ENCODE peak calls at places on chromosomes 4 and X, in six cellular contexts. G, N, O, I, Z and K are unnamed samples.

GRCh38 chr4:102678107-102678506 is 82.7 kb downstream of the MANBA start:
- DNase-seq in G (no peak), N (peak; percentile 54), O (no peak), I (no peak), Z (no peak), K (no peak)

GRCh38 chr4:43782391-43782790 is 666.2 kb downstream of the KCTD8 start:
- DNase-seq in G (no peak), N (no peak), O (no peak), I (no peak), Z (no peak), K (no peak)

GRCh38 chr4:138870739-138871633 is 144.6 kb upstream of the NOCT start:
- DNase-seq in G (peak; percentile 90), N (peak; percentile 86), O (peak; percentile 70), I (peak; percentile 81), Z (peak; percentile 80), K (peak; percentile 61)

GRCh38 chr4:120821986-120822385 is 100.5 kb downstream of the PRDM5 start:
- DNase-seq in G (no peak), N (no peak), O (no peak), I (no peak), Z (no peak), K (no peak)

GRCh38 chr4:60223098-60223497 is 977.0 kb upstream of the ADGRL3 start:
- DNase-seq in G (no peak), N (no peak), O (no peak), I (peak; percentile 22), Z (no peak), K (no peak)

GRCh38 chr4:122469457-122469856 is 12.9 kb upstream of the IL2 start:
- DNase-seq in G (no peak), N (no peak), O (no peak), I (no peak), Z (no peak), K (no peak)

GRCh38 chr4:38034986-38035882 is 75.0 kb downstream of the PTTG2 start:
- DNase-seq in G (no peak), N (peak; percentile 78), O (peak; percentile 59), I (peak; percentile 67), Z (peak; percentile 70), K (peak; percentile 33)

GRCh38 chr4:124514588-124514987 is 197.9 kb downstream of the ANKRD50 start:
- DNase-seq in G (no peak), N (no peak), O (no peak), I (no peak), Z (no peak), K (no peak)

GRCh38 chr4:106253364-106254129 is 62.5 kb downstream of the TBCK start:
- DNase-seq in G (no peak), N (no peak), O (no peak), I (no peak), Z (no peak), K (no peak)

GRCh38 chr4:186979966-186980745 is 256.5 kb upstream of the FAT1 start:
- DNase-seq in G (no peak), N (no peak), O (no peak), I (peak; percentile 61), Z (no peak), K (no peak)

GRCh38 chr4:122635205-122635604 is 14.3 kb upstream of the IL21 start:
- DNase-seq in G (no peak), N (no peak), O (no peak), I (no peak), Z (no peak), K (no peak)

GRCh38 chrX:85221361-85221760 is 22.2 kb downstream of the SATL1 start:
- DNase-seq in G (no peak), N (no peak), O (no peak), I (peak; percentile 0), Z (no peak), K (no peak)

GRCh38 chr4:4327652-4328121 is 37.6 kb downstream of the ZBTB49 start:
- DNase-seq in G (peak; percentile 95), N (peak; percentile 31), O (peak; percentile 78), I (peak; percentile 39), Z (no peak), K (peak; percentile 40)

GRCh38 chrX:44071847-44072545 is 98.8 kb upstream of the NDP start:
- DNase-seq in G (no peak), N (no peak), O (no peak), I (peak; percentile 73), Z (no peak), K (no peak)

GRCh38 chr4:16106956-16107355 is 23.1 kb upstream of the PROM1 start:
- DNase-seq in G (peak; percentile 29), N (no peak), O (no peak), I (no peak), Z (no peak), K (no peak)

DNA sequence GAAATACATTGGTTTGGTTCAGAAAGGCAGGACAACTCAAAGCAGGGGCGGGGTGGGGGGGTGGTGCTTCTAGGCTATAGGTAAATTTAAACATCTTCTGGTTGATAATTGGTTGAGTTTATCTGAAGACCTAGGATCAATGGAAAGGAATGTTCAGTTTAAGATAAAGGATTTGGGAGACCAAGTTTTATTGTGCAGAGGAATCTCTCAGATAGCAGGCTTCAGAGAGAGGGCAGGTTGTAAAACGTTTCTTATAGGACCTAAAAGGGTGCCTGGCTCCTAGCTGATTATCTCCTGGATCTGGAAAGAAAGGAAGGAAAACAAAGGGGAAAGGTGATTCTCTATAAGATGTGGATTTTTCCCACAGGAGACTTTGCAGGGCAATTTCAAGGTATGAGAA is 94.0 kb downstream of the TMEM47 start:
- DNase-seq in G (peak; percentile 53), N (no peak), O (no peak), I (no peak), Z (no peak), K (no peak)
- H3K4me1 ChIP-seq in G (no peaks in the 10 kb centered on the region), N (no peaks in the 10 kb centered on the region), O (no peaks in the 10 kb centered on the region), I (no peaks in the 10 kb centered on the region), Z (no peaks in the 10 kb centered on the region), K (no peaks in the 10 kb centered on the region)

GRCh38 chr4:144356941-144357381 is 216.4 kb upstream of the GYPA start:
- DNase-seq in G (peak; percentile 82), N (no peak), O (no peak), I (no peak), Z (no peak), K (no peak)
- H3K4me1 ChIP-seq in G (peaks cover 35% of the 10 kb centered on the region), N (peaks cover 23% of the 10 kb centered on the region), O (no peaks in the 10 kb centered on the region), I (peaks cover 3% of the 10 kb centered on the region), Z (peaks cover 5% of the 10 kb centered on the region), K (no peaks in the 10 kb centered on the region)

GRCh38 chr4:74109116-74109791 is 10.3 kb upstream of the CXCL2 start:
- DNase-seq in G (peak; percentile 73), N (peak; percentile 20), O (no peak), I (peak; percentile 95), Z (peak; percentile 50), K (peak; percentile 27)

GRCh38 chr4:74110670-74111069 is 11.7 kb upstream of the CXCL2 start:
- DNase-seq in G (no peak), N (no peak), O (no peak), I (no peak), Z (no peak), K (no peak)

GRCh38 chr4:74109894-74110605 is 11.1 kb upstream of the CXCL2 start:
- DNase-seq in G (no peak), N (no peak), O (no peak), I (peak; percentile 88), Z (no peak), K (no peak)

GRCh38 chr4:74105656-74106275 is 6.8 kb upstream of the CXCL2 start:
- DNase-seq in G (no peak), N (no peak), O (no peak), I (no peak), Z (no peak), K (no peak)

GRCh38 chr4:74108457-74109115 is 9.6 kb upstream of the CXCL2 start:
- DNase-seq in G (no peak), N (no peak), O (no peak), I (no peak), Z (no peak), K (no peak)
- H3K4me1 ChIP-seq in G (no peaks in the 10 kb centered on the region), N (no peaks in the 10 kb centered on the region), O (no peaks in the 10 kb centered on the region), I (peaks cover 6% of the 10 kb centered on the region), Z (peaks cover 16% of the 10 kb centered on the region), K (no peaks in the 10 kb centered on the region)

GRCh38 chr4:147830987-147831386 is 99.1 kb downstream of the ARHGAP10 start:
- DNase-seq in G (no peak), N (no peak), O (no peak), I (peak; percentile 76), Z (no peak), K (no peak)
- H3K4me1 ChIP-seq in G (no peaks in the 10 kb centered on the region), N (peaks cover 4% of the 10 kb centered on the region), O (peaks cover 23% of the 10 kb centered on the region), I (peaks cover 11% of the 10 kb centered on the region), Z (peaks cover 53% of the 10 kb centered on the region), K (no peaks in the 10 kb centered on the region)